ENCODE peak calls at places on chromosome 16, in six cellular contexts. W, V, R, D, M and N are unnamed samples.
A peak's percentile ranks its signal among the peaks of the same experiment; 100 is the strongest.

GRCh38 chr16:83701494-83701893 is 106.3 kb upstream of the HSBP1 start:
- DNase-seq in V (no peak), R (peak; percentile 45), D (peak; percentile 66), M (peak; percentile 28), W (peak; percentile 46), N (peak; percentile 12)

GRCh38 chr16:69100046-69100765 is 5.2 kb upstream of the HAS3 start:
- DNase-seq in R (no peak), W (no peak), V (no peak), M (no peak), D (no peak), N (peak; percentile 23)

GRCh38 chr16:81675662-81676535 is 103.2 kb upstream of the PLCG2 start:
- DNase-seq in R (no peak), D (no peak), M (no peak), V (no peak), W (no peak), N (no peak)

GRCh38 chr16:57736419-57737281 is 1.1 kb downstream of the KATNB1 start:
- DNase-seq in M (no peak), D (peak; percentile 78), V (no peak), W (peak; percentile 50), R (peak; percentile 87), N (peak; percentile 53)

GRCh38 chr16:49452568-49452967 is 79.0 kb downstream of the C16orf78 start:
- DNase-seq in W (no peak), R (no peak), M (no peak), V (no peak), D (peak; percentile 53), N (no peak)

GRCh38 chr16:48435319-48435682 is 50.1 kb upstream of the SIAH1 start:
- DNase-seq in D (no peak), M (no peak), V (no peak), W (no peak), R (no peak), N (peak; percentile 13)

GRCh38 chr16:70582280-70582978 is 58.8 kb downstream of the SF3B3 start:
- DNase-seq in V (no peak), W (no peak), M (no peak), R (no peak), D (no peak), N (no peak)

GRCh38 chr16:72910875-72911274 is 137.1 kb downstream of the ZFHX3 start:
- DNase-seq in W (no peak), V (no peak), D (no peak), R (no peak), M (no peak), N (no peak)

GRCh38 chr16:89541792-89542191 is 18.7 kb upstream of the RPL13 start:
- DNase-seq in D (no peak), M (no peak), V (no peak), R (no peak), W (no peak), N (no peak)

GRCh38 chr16:3938843-3939624 is 58.5 kb upstream of the CREBBP start:
- DNase-seq in V (no peak), W (peak; percentile 46), D (peak; percentile 80), R (peak; percentile 89), M (peak; percentile 53), N (peak; percentile 36)

GRCh38 chr16:62194828-62195227 is 158.6 kb upstream of the CDH8 start:
- DNase-seq in W (no peak), R (no peak), M (no peak), V (no peak), D (no peak), N (no peak)

GRCh38 chr16:81522141-81522701 is 77.6 kb downstream of the CMIP start:
- DNase-seq in M (no peak), W (no peak), D (no peak), R (no peak), V (no peak), N (no peak)

GRCh38 chr16:70493863-70494770 is 29.2 kb downstream of the COG4 start:
- DNase-seq in R (peak; percentile 28), V (no peak), W (no peak), M (no peak), D (no peak), N (no peak)

GRCh38 chr16:154223-155030 is 2.0 kb downstream of the HBZ start:
- DNase-seq in R (peak; percentile 25), V (no peak), W (no peak), M (peak; percentile 32), D (no peak), N (peak; percentile 26)

GRCh38 chr16:53094013-53094630 is 39.3 kb downstream of the CHD9 start:
- DNase-seq in W (peak; percentile 32), M (peak; percentile 54), V (no peak), D (peak; percentile 86), R (no peak), N (peak; percentile 31)

GRCh38 chr16:84740596-84741071 is 40.8 kb downstream of the USP10 start:
- DNase-seq in M (peak; percentile 32), W (no peak), R (no peak), D (no peak), V (no peak), N (peak; percentile 29)

GRCh38 chr16:50275428-50276127 is 9.2 kb downstream of the ADCY7 start:
- DNase-seq in V (no peak), D (no peak), R (no peak), M (no peak), W (no peak), N (no peak)

GRCh38 chr16:23174622-23175021 is 7.9 kb upstream of the SCNN1G start:
- DNase-seq in W (no peak), V (no peak), M (no peak), R (peak; percentile 5), D (no peak), N (no peak)

GRCh38 chr16:11583889-11584565 is 2.7 kb downstream of the LITAF start:
- DNase-seq in W (no peak), M (no peak), D (no peak), R (no peak), V (no peak), N (peak; percentile 59)

GRCh38 chr16:71985262-71985974 is 14.8 kb downstream of the PKD1L3 start:
- DNase-seq in M (no peak), W (no peak), V (no peak), R (no peak), D (no peak), N (no peak)

GRCh38 chr16:21656795-21657768 is 4.7 kb upstream of the IGSF6 start:
- DNase-seq in W (peak; percentile 42), R (peak; percentile 67), V (no peak), D (no peak), M (no peak), N (no peak)

GRCh38 chr16:20611350-20611902 is 35.3 kb upstream of the ACSM2B start:
- DNase-seq in D (no peak), M (no peak), V (no peak), R (no peak), W (peak; percentile 21), N (peak; percentile 96)

GRCh38 chr16:28098959-28099945 is 35.7 kb upstream of the GSG1L start:
- DNase-seq in R (no peak), M (no peak), D (peak; percentile 56), W (no peak), V (no peak), N (no peak)

GRCh38 chr16:50081428-50082018 is 15.8 kb downstream of the HEATR3 start:
- DNase-seq in M (no peak), D (no peak), V (no peak), R (no peak), W (no peak), N (no peak)

GRCh38 chr16:16096858-16097213 is 126.5 kb downstream of the ABCC6 start:
- DNase-seq in D (no peak), V (no peak), W (no peak), R (no peak), M (no peak), N (no peak)
- H3K36me3 ChIP-seq in D (peaks cover 18% of the 10 kb centered on the region), V (no peaks in the 10 kb centered on the region), W (no peaks in the 10 kb centered on the region), R (peaks cover 65% of the 10 kb centered on the region), M (peaks cover 10% of the 10 kb centered on the region), N (no peaks in the 10 kb centered on the region)

DNA sequence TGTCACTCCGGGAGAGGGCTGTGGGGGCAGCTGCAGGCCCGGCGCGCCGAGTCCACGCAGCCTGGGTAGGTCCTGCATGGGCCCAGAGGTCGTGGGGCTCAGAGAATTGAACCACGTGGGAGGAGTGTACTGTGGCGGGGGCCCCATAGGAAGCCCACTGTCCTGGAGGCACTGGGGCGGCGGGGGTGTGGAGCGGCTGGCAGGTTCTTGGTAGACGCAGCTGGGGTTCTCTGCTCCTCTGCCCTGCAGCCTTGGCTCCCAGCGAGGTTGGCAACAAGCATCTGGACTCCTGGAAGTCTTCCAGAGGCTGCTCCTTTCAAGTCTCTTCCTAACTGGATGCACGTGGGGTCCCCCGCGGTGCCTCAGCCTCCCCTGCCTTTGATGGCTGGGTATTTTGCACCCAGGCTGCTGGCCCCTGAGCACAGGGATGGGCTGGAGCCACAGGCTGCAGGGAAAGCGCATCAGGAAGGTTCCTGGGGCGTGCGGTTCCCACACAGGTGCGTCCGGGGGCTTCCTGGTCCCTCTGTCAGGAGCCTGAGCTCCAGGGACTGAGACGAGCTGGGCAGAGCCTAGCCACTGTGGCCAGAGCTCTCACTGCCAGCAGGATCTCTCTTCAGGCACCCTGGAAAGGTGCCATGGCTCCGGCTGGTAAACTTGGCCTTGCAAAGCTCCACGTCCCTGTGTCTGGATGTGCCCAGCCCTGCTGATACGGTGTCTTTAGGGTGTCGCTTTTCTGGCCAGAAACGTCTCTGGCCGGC is 9.3 kb downstream of the KCTD5 start:
- DNase-seq in R (no peak), V (no peak), D (no peak), W (peak; percentile 77), M (peak; percentile 55), N (peak; percentile 60)
- H3K27ac ChIP-seq in R (no peak overlapping the region), V (no peak overlapping the region), D (no peak overlapping the region), W (no peak overlapping the region), M (peak overlapping the region; percentile 88), N (no peak overlapping the region)

DNA sequence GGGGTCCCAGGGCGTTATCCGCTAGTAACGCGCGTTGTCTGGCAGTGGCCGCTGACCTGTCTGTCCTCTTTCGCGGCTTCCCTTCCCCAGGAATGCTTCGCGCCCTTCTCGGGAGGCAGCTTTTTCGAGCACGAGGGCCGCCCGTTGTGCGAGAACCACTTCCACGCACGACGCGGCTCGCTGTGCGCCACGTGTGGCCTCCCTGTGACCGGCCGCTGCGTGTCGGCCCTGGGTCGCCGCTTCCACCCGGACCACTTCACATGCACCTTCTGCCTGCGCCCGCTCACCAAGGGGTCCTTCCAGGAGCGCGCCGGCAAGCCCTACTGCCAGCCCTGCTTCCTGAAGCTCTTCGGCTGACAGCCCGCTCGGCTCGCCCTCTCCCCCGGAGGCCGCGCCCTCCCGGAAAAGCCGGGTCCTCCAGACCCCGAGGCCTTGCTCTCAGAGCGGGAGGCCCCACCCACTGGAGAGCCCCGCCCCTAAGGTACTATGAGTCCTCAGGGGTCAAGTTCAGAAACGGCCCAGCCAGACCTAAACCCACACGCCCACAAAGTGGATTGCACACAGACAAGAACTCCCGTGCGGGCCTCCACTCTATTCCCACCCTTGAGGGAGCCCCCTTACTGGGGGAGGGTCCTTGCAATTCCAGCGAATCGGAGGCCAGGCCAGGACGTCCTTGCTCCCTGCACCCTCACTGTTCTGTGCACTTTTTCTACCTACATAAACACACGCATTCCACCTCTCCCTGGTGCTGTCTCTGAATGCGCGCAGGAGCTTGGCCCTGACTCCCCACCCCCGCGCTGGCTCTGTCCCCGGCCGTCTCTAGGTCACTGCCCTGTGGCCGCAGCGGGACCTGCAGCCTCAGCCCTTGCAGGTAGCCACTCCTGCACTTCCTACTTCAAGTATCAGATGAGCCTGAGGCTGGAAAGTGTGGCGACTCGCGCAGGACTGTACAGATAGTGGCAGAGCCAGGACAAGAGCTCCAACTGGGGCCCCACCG is 5.4 kb upstream of the SLC5A2 start:
- DNase-seq in W (peak; percentile 74), D (peak; percentile 78), M (no peak), V (no peak), R (no peak), N (peak; percentile 88)
- TF ChIP-seq POLR2A in W (peak; percentile 19), D (no peak), M (no peak), V (no peak), R (no peak), N (peak; percentile 50)

DNA sequence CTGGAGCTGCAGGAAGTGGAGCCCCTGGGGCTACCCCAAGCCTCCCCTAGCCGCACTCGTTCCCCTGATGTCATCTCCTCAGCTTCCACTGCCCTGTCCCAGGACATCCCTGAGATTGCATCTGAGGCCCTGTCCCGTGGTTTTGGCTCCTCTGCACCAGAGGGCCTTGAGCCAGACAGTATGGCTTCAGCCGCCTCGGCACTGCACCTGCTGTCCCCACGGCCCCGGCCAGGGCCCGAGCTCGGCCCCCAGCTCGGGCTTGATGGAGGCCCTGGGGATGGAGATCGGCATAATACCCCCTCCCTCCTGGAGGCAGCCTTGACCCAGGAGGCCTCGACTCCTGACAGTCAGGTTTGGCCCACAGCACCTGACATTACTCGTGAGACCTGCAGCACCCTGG is 4.1 kb upstream of the NRN1L start:
- DNase-seq in D (no peak), R (no peak), V (no peak), M (no peak), W (no peak), N (no peak)
- H3K36me3 ChIP-seq in D (peaks cover 80% of the 10 kb centered on the region), R (peaks cover 83% of the 10 kb centered on the region), V (peaks cover 49% of the 10 kb centered on the region), M (peaks cover 83% of the 10 kb centered on the region), W (no peaks in the 10 kb centered on the region), N (peaks cover 46% of the 10 kb centered on the region)